ENCODE peak calls at places on chromosome 17, in four cellular contexts. F, Q, V and Y are unnamed samples.

GRCh38 chr17:63699638-63700527 is at the start of gene LIMD2:
- DNase-seq in F (peak), Q (peak), V (no peak), Y (peak)

GRCh38 chr17:12402963-12403622 is 262.6 kb upstream of the MYOCD start:
- DNase-seq in F (no peak), Q (no peak), V (peak), Y (peak)

GRCh38 chr17:80815151-80815561 is 176.5 kb upstream of the CHMP6 start:
- DNase-seq in F (no peak), Q (no peak), V (no peak), Y (no peak)

GRCh38 chr17:29870836-29871430 is 59.1 kb downstream of the SSH2 start:
- DNase-seq in F (no peak), Q (no peak), V (no peak), Y (no peak)

GRCh38 chr17:82321947-82322466 is 4.6 kb upstream of the CD7 start:
- DNase-seq in F (no peak), Q (no peak), V (no peak), Y (no peak)

GRCh38 chr17:60602385-60602742 is 2.4 kb downstream of the PPM1D start:
- DNase-seq in F (no peak), Q (no peak), V (no peak), Y (no peak)

GRCh38 chr17:3959295-3959899 is 4.8 kb downstream of the ATP2A3 start:
- DNase-seq in F (no peak), Q (no peak), V (peak), Y (peak)

GRCh38 chr17:73278465-73279453 is 17.1 kb upstream of the CPSF4L start:
- DNase-seq in F (no peak), Q (no peak), V (peak), Y (no peak)

GRCh38 chr17:72407336-72408121 is 286.7 kb downstream of the SOX9 start:
- DNase-seq in F (no peak), Q (no peak), V (peak), Y (peak)

GRCh38 chr17:66840061-66840460 is 5.1 kb downstream of the CACNG5 start:
- DNase-seq in F (no peak), Q (no peak), V (no peak), Y (no peak)

GRCh38 chr17:80866050-80866793 is 125.4 kb upstream of the CHMP6 start:
- DNase-seq in F (peak), Q (peak), V (peak), Y (peak)

GRCh38 chr17:76612465-76612864 is 26.8 kb upstream of the ST6GALNAC2 start:
- DNase-seq in F (no peak), Q (no peak), V (no peak), Y (no peak)